ENCODE peak calls at places on chromosome 18, in eight cellular contexts. E is A549, M is RKO, D is DMS79, L is amygdala, R is NCI-H146, J is dermis blood vessel endothelial cell, X is LHCN-M2. F is an unnamed sample.
A peak's percentile ranks its signal among the peaks of the same experiment; 100 is the strongest.

GRCh38 chr18:9619990-9620389 is 5.6 kb upstream of the PPP4R1 start:
- DNase-seq in D (no peak), X (no peak), M (no peak), L (no peak), R (no peak), J (no peak), E (no peak), F (no peak)

GRCh38 chr18:77133920-77134496 is 1.4 kb upstream of the MBP start:
- DNase-seq in D (no peak), M (no peak), L (no peak), X (peak; percentile 41), E (no peak), J (no peak), R (peak; percentile 75), F (no peak)

GRCh38 chr18:46411862-46412690 is 244.9 kb downstream of the LOXHD1 start:
- DNase-seq in X (peak; percentile 68), E (no peak), L (no peak), M (no peak), D (peak; percentile 78), R (peak; percentile 68), J (no peak), F (no peak)

GRCh38 chr18:460302-460701 is 40.2 kb downstream of the COLEC12 start:
- DNase-seq in E (no peak), M (no peak), D (no peak), X (no peak), L (no peak), R (no peak), J (no peak), F (no peak)

GRCh38 chr18:55236150-55236931 is 277.1 kb upstream of the CCDC68 start:
- DNase-seq in M (no peak), R (no peak), D (no peak), L (no peak), E (no peak), J (no peak), X (peak; percentile 39), F (no peak)

GRCh38 chr18:77098033-77098432 is 34.5 kb downstream of the MBP start:
- DNase-seq in J (no peak), E (no peak), R (no peak), L (no peak), D (no peak), X (peak; percentile 45), M (no peak), F (no peak)

GRCh38 chr18:44474596-44474995 is 206.1 kb upstream of the SETBP1 start:
- DNase-seq in J (no peak), L (no peak), M (no peak), R (no peak), E (no peak), X (no peak), D (no peak), F (no peak)

GRCh38 chr18:24930974-24931373 is 421.0 kb downstream of the ZNF521 start:
- DNase-seq in D (no peak), X (no peak), J (no peak), M (no peak), R (no peak), L (no peak), E (no peak), F (no peak)

GRCh38 chr18:36485772-36486171 is 188.3 kb downstream of the FHOD3 start:
- DNase-seq in R (no peak), X (no peak), D (no peak), J (no peak), M (no peak), L (no peak), E (no peak), F (no peak)

GRCh38 chr18:5463390-5463789 is 80.4 kb downstream of the EPB41L3 start:
- DNase-seq in X (no peak), R (no peak), L (no peak), D (peak; percentile 39), E (no peak), M (no peak), J (peak; percentile 28), F (no peak)

GRCh38 chr18:9810216-9810804 is 75.5 kb upstream of the TXNDC2 start:
- DNase-seq in D (no peak), L (no peak), J (peak; percentile 13), R (no peak), X (no peak), M (no peak), E (no peak), F (no peak)

GRCh38 chr18:74116628-74117554 is 30.7 kb downstream of the FBXO15 start:
- DNase-seq in R (peak; percentile 40), D (no peak), E (peak; percentile 21), J (peak; percentile 63), L (no peak), M (peak; percentile 61), X (peak; percentile 25), F (peak; percentile 6)

GRCh38 chr18:79108520-79109215 is 39.5 kb downstream of the ATP9B start:
- DNase-seq in J (no peak), L (no peak), R (no peak), E (no peak), D (no peak), M (no peak), X (peak; percentile 7), F (no peak)

GRCh38 chr18:57043241-57043640 is 103.6 kb upstream of the BOD1L2 start:
- DNase-seq in J (no peak), D (peak; percentile 45), X (no peak), L (no peak), M (no peak), E (no peak), R (no peak), F (no peak)

GRCh38 chr18:58497845-58498244 is 131.0 kb downstream of the ALPK2 start:
- DNase-seq in R (no peak), D (no peak), M (no peak), E (no peak), X (no peak), J (no peak), L (no peak), F (no peak)

GRCh38 chr18:3540805-3541548 is 91.0 kb downstream of the TGIF1 start:
- DNase-seq in E (no peak), M (no peak), R (no peak), L (no peak), J (no peak), D (peak; percentile 95), X (no peak), F (no peak)

GRCh38 chr18:49241852-49242251 is 218.6 kb downstream of the DYM start:
- DNase-seq in M (no peak), E (no peak), L (no peak), J (no peak), R (no peak), D (no peak), X (peak; percentile 36), F (no peak)

GRCh38 chr18:45686892-45687611 is 36.9 kb upstream of the SLC14A1 start:
- DNase-seq in J (no peak), R (peak; percentile 57), X (peak; percentile 77), E (no peak), D (no peak), M (no peak), L (no peak), F (no peak)

GRCh38 chr18:54964741-54965140 is 5.5 kb upstream of the CCDC68 start:
- DNase-seq in J (no peak), X (no peak), R (no peak), E (no peak), L (no peak), M (no peak), D (no peak), F (no peak)

GRCh38 chr18:48894266-48894600 is 56.5 kb downstream of the SMAD7 start:
- DNase-seq in E (no peak), X (no peak), R (no peak), J (no peak), L (no peak), D (no peak), M (no peak), F (no peak)